ENCODE peak calls at places on chromosomes 11 and 22, in ten cellular contexts. V is thoracic aorta; S is lung microvascular endothelial cell; A is NCI-H187; O is NCI-H1105; L is activated CD4-positive, CD25-positive, alpha-beta regulatory T cell treated with anti-CD3 and anti-CD28 coated beads, Interleukin-2, amount 50 U/mL, for 72 hours; W is H4; E is stimulated activated CD4-positive, alpha-beta T cell treated with anti-CD3 and anti-CD28 coated beads, Interleukin-1b, Interleukin-23, amount 100 ng/mL, for 1 hour; N is neuronal stem cell; I is T-helper 2 cell. R is an unnamed sample.

GRCh38 chr11:86687083-86687799 is 14.8 kb upstream of the ME3 start:
- DNase-seq in V (no peak), S (peak), A (no peak), O (no peak), L (no peak), W (no peak), E (no peak), N (no peak), I (no peak), R (no peak)

GRCh38 chr22:44648085-44648820 is 53.8 kb upstream of the PRR5 start:
- DNase-seq in V (no peak), S (no peak), A (no peak), O (no peak), L (no peak), W (no peak), E (no peak), N (no peak), I (no peak), R (no peak)

GRCh38 chr22:38737302-38738060 is 18.3 kb downstream of the SUN2 start:
- DNase-seq in V (no peak), S (no peak), A (no peak), O (no peak), L (no peak), W (no peak), E (no peak), N (no peak), I (no peak), R (no peak)

GRCh38 chr22:43482310-43482625 is 70.5 kb downstream of the MPPED1 start:
- DNase-seq in V (no peak), S (no peak), A (no peak), O (no peak), L (peak), W (no peak), E (no peak), N (no peak), I (no peak), R (no peak)

GRCh38 chr11:2580444-2581050 is 119.2 kb downstream of the KCNQ1OT1 start:
- DNase-seq in V (no peak), S (no peak), A (no peak), O (no peak), L (peak), W (no peak), E (no peak), N (no peak), I (no peak), R (no peak)

GRCh38 chr11:61698173-61698965 is 18.2 kb downstream of the DAGLA start:
- DNase-seq in V (no peak), S (peak), A (no peak), O (no peak), L (no peak), W (no peak), E (no peak), N (no peak), I (peak), R (no peak)

GRCh38 chr22:45933503-45934167 is 43.3 kb downstream of the WNT7B start:
- DNase-seq in V (no peak), S (no peak), A (no peak), O (no peak), L (no peak), W (no peak), E (no peak), N (no peak), I (no peak), R (no peak)

GRCh38 chr11:16195659-16196058 is 160.7 kb downstream of the SOX6 start:
- DNase-seq in V (no peak), S (no peak), A (no peak), O (no peak), L (no peak), W (no peak), E (no peak), N (no peak), I (no peak), R (no peak)

GRCh38 chr22:41197808-41198585 is 7.1 kb upstream of the L3MBTL2 start:
- DNase-seq in V (no peak), S (peak), A (peak), O (peak), L (peak), W (no peak), E (no peak), N (no peak), I (peak), R (no peak)

GRCh38 chr11:67270256-67271211 is 4.3 kb downstream of the GRK2 start:
- DNase-seq in V (no peak), S (no peak), A (no peak), O (no peak), L (no peak), W (no peak), E (no peak), N (no peak), I (peak), R (no peak)

GRCh38 chr22:43878831-43879550 is 12.8 kb downstream of the PNPLA5 start:
- DNase-seq in V (no peak), S (no peak), A (no peak), O (no peak), L (no peak), W (no peak), E (no peak), N (no peak), I (no peak), R (no peak)

GRCh38 chr11:44565746-44566558 is 489 bp downstream of the CD82 start:
- DNase-seq in V (no peak), S (no peak), A (no peak), O (peak), L (no peak), W (no peak), E (no peak), N (no peak), I (no peak), R (no peak)

GRCh38 chr11:12130180-12130980 is 20.0 kb downstream of the MICAL2 start:
- DNase-seq in V (no peak), S (no peak), A (no peak), O (no peak), L (no peak), W (no peak), E (no peak), N (no peak), I (no peak), R (no peak)

GRCh38 chr22:23117890-23118646 is 23.7 kb downstream of the RSPH14 start:
- DNase-seq in V (no peak), S (no peak), A (no peak), O (no peak), L (no peak), W (no peak), E (no peak), N (no peak), I (no peak), R (peak)

GRCh38 chr11:5620606-5621521 is 3.9 kb upstream of the TRIM34 start:
- DNase-seq in V (no peak), S (peak), A (no peak), O (no peak), L (no peak), W (peak), E (no peak), N (no peak), I (no peak), R (no peak)

GRCh38 chr11:65047581-65048422 is 6.8 kb downstream of the SAC3D1 start:
- DNase-seq in V (no peak), S (no peak), A (no peak), O (no peak), L (peak), W (no peak), E (no peak), N (no peak), I (peak), R (no peak)

GRCh38 chr11:76166314-76166713 is 40.0 kb downstream of the WNT11 start:
- DNase-seq in V (no peak), S (no peak), A (no peak), O (no peak), L (no peak), W (peak), E (no peak), N (no peak), I (peak), R (no peak)

GRCh38 chr11:133843454-133843987 is 1.8 kb downstream of the SPATA19 start:
- DNase-seq in V (no peak), S (no peak), A (no peak), O (no peak), L (no peak), W (no peak), E (no peak), N (no peak), I (no peak), R (no peak)

GRCh38 chr22:47150426-47150825 is 388.0 kb downstream of the TBC1D22A start:
- DNase-seq in V (no peak), S (no peak), A (no peak), O (no peak), L (no peak), W (no peak), E (no peak), N (no peak), I (no peak), R (no peak)

GRCh38 chr11:86150826-86151187 is 81.9 kb upstream of the PICALM start:
- DNase-seq in V (no peak), S (no peak), A (no peak), O (no peak), L (no peak), W (peak), E (no peak), N (no peak), I (no peak), R (no peak)

GRCh38 chr11:2586091-2586792 is 113.6 kb downstream of the KCNQ1OT1 start:
- DNase-seq in V (no peak), S (no peak), A (no peak), O (no peak), L (peak), W (no peak), E (no peak), N (no peak), I (no peak), R (no peak)

GRCh38 chr11:112785104-112785503 is 176.1 kb upstream of the NCAM1 start:
- DNase-seq in V (no peak), S (no peak), A (no peak), O (no peak), L (no peak), W (peak), E (no peak), N (no peak), I (no peak), R (no peak)

GRCh38 chr11:10898763-10899541 is 41.1 kb upstream of the ZBED5 start:
- DNase-seq in V (no peak), S (no peak), A (no peak), O (no peak), L (no peak), W (no peak), E (no peak), N (no peak), I (no peak), R (no peak)

GRCh38 chr11:21783954-21784353 is 408.9 kb upstream of the ANO5 start:
- DNase-seq in V (no peak), S (no peak), A (no peak), O (no peak), L (no peak), W (no peak), E (no peak), N (no peak), I (no peak), R (no peak)

GRCh38 chr11:111694851-111695250 is 71.3 kb downstream of the PPP2R1B start:
- DNase-seq in V (no peak), S (peak), A (no peak), O (no peak), L (no peak), W (no peak), E (no peak), N (no peak), I (no peak), R (no peak)

GRCh38 chr22:24977370-24978230 is 25.1 kb downstream of the KIAA1671 start:
- DNase-seq in V (no peak), S (peak), A (no peak), O (no peak), L (no peak), W (no peak), E (no peak), N (no peak), I (no peak), R (no peak)

GRCh38 chr22:45838257-45838891 is 138.6 kb downstream of the WNT7B start:
- DNase-seq in V (no peak), S (no peak), A (no peak), O (no peak), L (no peak), W (no peak), E (no peak), N (no peak), I (no peak), R (no peak)

GRCh38 chr11:120172921-120173705 is 35.2 kb upstream of the TRIM29 start:
- DNase-seq in V (no peak), S (no peak), A (no peak), O (no peak), L (no peak), W (no peak), E (no peak), N (no peak), I (no peak), R (no peak)

GRCh38 chr11:16945671-16946469 is 68.3 kb downstream of the PLEKHA7 start:
- DNase-seq in V (no peak), S (peak), A (no peak), O (peak), L (no peak), W (peak), E (no peak), N (peak), I (peak), R (peak)

GRCh38 chr22:44026630-44027511 is 2.8 kb downstream of the PARVB start:
- DNase-seq in V (peak), S (peak), A (no peak), O (no peak), L (peak), W (peak), E (peak), N (no peak), I (peak), R (no peak)

GRCh38 chr22:32985899-32986772 is 72.0 kb downstream of the SYN3 start:
- DNase-seq in V (peak), S (peak), A (no peak), O (peak), L (peak), W (peak), E (peak), N (peak), I (peak), R (peak)

R was measured in NCI-H1092 treated with DMSO at 0.1 percent for 48 hours.